ENCODE peak calls at places on chromosomes 12 and 14, in six cellular contexts. X is lower lobe of right lung, K is retinal pigment epithelial cell, J is GM12865, G is stomach, Z is HFF-Myc. S is an unnamed sample.
A peak's percentile ranks its signal among the peaks of the same experiment; 100 is the strongest.

GRCh38 chr12:124430491-124430890 is 135.6 kb downstream of the RFLNA start:
- DNase-seq in J (no peak), X (no peak), G (no peak), Z (no peak), K (no peak), S (no peak)

GRCh38 chr12:113130457-113131135 is 5.0 kb downstream of the RASAL1 start:
- DNase-seq in G (no peak), K (no peak), X (peak; percentile 43), Z (no peak), J (no peak), S (no peak)

GRCh38 chr12:131606218-131606899 is 104.5 kb upstream of the SFSWAP start:
- DNase-seq in J (no peak), X (no peak), K (no peak), Z (no peak), G (no peak), S (no peak)

GRCh38 chr12:114933428-114934160 is 249.6 kb upstream of the TBX3 start:
- DNase-seq in J (no peak), K (no peak), G (no peak), X (no peak), Z (no peak), S (peak; percentile 79)

GRCh38 chr14:64092338-64092737 is 201.8 kb downstream of the ESR2 start:
- DNase-seq in X (no peak), G (no peak), K (no peak), Z (no peak), J (no peak), S (no peak)

GRCh38 chr12:64451687-64452558 is at the start of gene TBK1:
- DNase-seq in G (peak; percentile 93), Z (no peak), J (peak; percentile 94), X (peak; percentile 94), K (peak; percentile 56), S (peak; percentile 28)

GRCh38 chr12:89319111-89319510 is 33.2 kb downstream of the DUSP6 start:
- DNase-seq in K (no peak), G (no peak), J (no peak), Z (no peak), X (no peak), S (no peak)

GRCh38 chr12:120965125-120965524 is 13.2 kb upstream of the HNF1A start:
- DNase-seq in X (no peak), G (no peak), J (no peak), K (no peak), Z (no peak), S (no peak)

GRCh38 chr14:61476737-61477410 is 155.5 kb downstream of the PRKCH start:
- DNase-seq in Z (peak; percentile 65), J (peak; percentile 67), K (peak; percentile 91), X (no peak), G (peak; percentile 48), S (peak; percentile 95)

GRCh38 chr12:65364021-65364420 is 85.5 kb downstream of the MSRB3 start:
- DNase-seq in J (no peak), K (no peak), X (no peak), G (no peak), Z (no peak), S (no peak)

GRCh38 chr14:98704441-98704840 is 567.6 kb downstream of the BCL11B start:
- DNase-seq in X (no peak), G (no peak), K (no peak), Z (no peak), J (peak; percentile 21), S (no peak)

GRCh38 chr12:108850854-108851573 is 6.4 kb downstream of the SSH1 start:
- DNase-seq in K (peak; percentile 64), J (peak; percentile 85), Z (no peak), G (no peak), X (peak; percentile 68), S (peak; percentile 85)

GRCh38 chr12:55728185-55728931 is 451 bp downstream of the CD63 start:
- DNase-seq in J (peak; percentile 32), Z (no peak), G (peak; percentile 77), K (no peak), X (peak; percentile 89), S (no peak)

GRCh38 chr14:99136401-99136800 is 135.6 kb downstream of the BCL11B start:
- DNase-seq in K (no peak), G (peak; percentile 3), X (no peak), Z (no peak), J (no peak), S (no peak)

GRCh38 chr14:77707724-77708408 is at the start of the genes ALKBH1 and SLIRP:
- DNase-seq in G (peak; percentile 90), X (peak; percentile 90), K (peak; percentile 31), J (peak; percentile 88), Z (peak; percentile 42), S (peak; percentile 13)

GRCh38 chr14:77710364-77710763 is 2.5 kb downstream of the SLIRP start:
- DNase-seq in K (no peak), J (no peak), X (no peak), G (no peak), Z (no peak), S (no peak)

GRCh38 chr14:77708749-77709148 is 846 bp downstream of the SLIRP start:
- DNase-seq in K (no peak), Z (no peak), X (no peak), J (no peak), G (no peak), S (no peak)

GRCh38 chr14:77709412-77709811 is 1.5 kb downstream of the SLIRP start:
- DNase-seq in Z (no peak), G (no peak), X (no peak), K (no peak), J (no peak), S (no peak)

GRCh38 chr14:77707355-77707723 is 484 bp downstream of the ALKBH1 start:
- DNase-seq in J (peak; percentile 19), X (no peak), K (no peak), G (no peak), Z (peak; percentile 12), S (peak; percentile 13)
- TF ChIP-seq CTCF in J (peak; percentile 30), X (peak; percentile 20), K (peak; percentile 30), G (peak; percentile 19), Z (peak; percentile 46), S (peak; percentile 59)

DNA sequence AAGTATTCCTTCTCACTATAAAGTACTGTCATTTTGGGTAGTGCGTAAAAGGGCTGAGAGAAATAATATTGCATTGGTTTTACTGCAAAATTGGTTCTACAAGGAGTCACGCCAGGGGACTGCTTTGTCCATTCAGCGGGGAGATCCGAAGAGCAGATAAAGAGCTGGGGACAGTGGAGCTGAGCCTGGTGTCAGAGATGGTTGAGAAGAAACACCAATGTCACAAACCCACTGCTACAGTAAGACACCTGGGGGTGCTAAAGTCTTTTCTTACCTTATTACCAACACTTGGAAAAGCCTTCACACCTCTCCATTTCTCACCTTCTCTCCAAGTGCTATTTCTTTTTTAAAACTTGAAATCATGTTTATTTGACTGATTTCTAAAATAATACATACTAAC is 14.1 kb downstream of the IL31 start:
- DNase-seq in Z (no peak), K (no peak), J (no peak), X (no peak), G (no peak), S (no peak)
- TF ChIP-seq CTCF in Z (no peak), K (no peak), J (peak; percentile 9), X (no peak), G (no peak), S (no peak)

GRCh38 chr12:19643635-19644034 is 204.3 kb downstream of the AEBP2 start:
- DNase-seq in J (no peak), K (peak; percentile 59), Z (peak; percentile 25), X (no peak), G (no peak), S (peak; percentile 37)
- TF ChIP-seq CTCF in J (no peak), K (peak; percentile 81), Z (peak; percentile 62), X (peak; percentile 57), G (no peak), S (peak; percentile 76)

GRCh38 chr12:40225337-40225983 is 663 bp downstream of the LRRK2 start:
- DNase-seq in J (no peak), Z (no peak), K (no peak), G (no peak), X (no peak), S (no peak)
- TF ChIP-seq CTCF in J (no peak), Z (no peak), K (no peak), G (no peak), X (no peak), S (no peak)

GRCh38 chr12:16622315-16622714 is 16.4 kb upstream of the LMO3 start:
- DNase-seq in Z (no peak), X (no peak), J (peak; percentile 42), G (no peak), K (no peak), S (no peak)
- TF ChIP-seq CTCF in Z (no peak), X (no peak), J (no peak), G (no peak), K (no peak), S (no peak)

GRCh38 chr14:96304956-96305355 is 48.9 kb downstream of the BDKRB1 start:
- DNase-seq in X (no peak), J (no peak), G (no peak), K (no peak), Z (no peak), S (no peak)
- TF ChIP-seq CTCF in X (no peak), J (no peak), G (no peak), K (peak; percentile 25), Z (peak; percentile 35), S (no peak)

GRCh38 chr14:103333754-103334643 is at the start of gene EIF5:
- DNase-seq in Z (peak; percentile 93), G (peak; percentile 99), J (peak; percentile 99), X (peak; percentile 99), K (peak; percentile 92), S (peak; percentile 93)
- TF ChIP-seq CTCF in Z (no peak), G (peak; percentile 59), J (peak; percentile 29), X (no peak), K (peak; percentile 15), S (peak; percentile 19)

DNA sequence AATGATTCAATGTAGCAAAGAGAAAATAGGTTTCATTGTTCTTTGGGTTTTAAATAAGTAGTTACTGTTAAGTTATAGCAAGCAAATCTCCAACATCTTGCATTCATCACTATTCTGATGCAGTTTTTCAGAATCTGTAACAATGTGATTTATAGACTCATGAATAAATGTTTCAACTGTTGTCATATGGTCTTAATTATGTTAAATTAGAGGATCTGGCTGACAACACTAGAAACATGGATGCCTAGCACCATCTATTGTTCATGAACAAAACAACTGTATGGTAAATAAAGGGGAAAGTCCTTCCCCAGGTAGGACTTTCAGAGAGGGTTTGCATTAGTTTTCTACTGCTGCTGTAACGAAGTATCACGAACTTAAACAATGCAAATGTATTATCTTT is 167.9 kb downstream of the BCAT1 start:
- DNase-seq in K (no peak), Z (peak; percentile 37), X (no peak), J (peak; percentile 18), G (no peak), S (peak; percentile 35)
- TF ChIP-seq CTCF in K (peak; percentile 29), Z (peak; percentile 32), X (no peak), J (peak; percentile 26), G (no peak), S (peak; percentile 48)

S was measured in AG09309.